ENCODE peak calls at places on chromosomes 11 and 22, in four cellular contexts. One of them, this sample, is unnamed.

GRCh38 chr11:21402274-21402673 is 732.9 kb downstream of the NELL1 start:
- DNase-seq in HuH-7: no peak
- DNase-seq in NCI-H524 treated with DMSO at 0.1 percent for 48 hours: no peak
- DNase-seq in BJ: no peak
- DNase-seq in this sample: no peak

GRCh38 chr11:69011624-69012091 is 1.4 kb downstream of the MRGPRF start:
- DNase-seq in BJ: no peak
- DNase-seq in HuH-7: no peak
- DNase-seq in NCI-H524 treated with DMSO at 0.1 percent for 48 hours: no peak
- DNase-seq in this sample: no peak

GRCh38 chr22:19980766-19981165 is 35.9 kb downstream of the ARVCF start:
- DNase-seq in HuH-7: no peak
- DNase-seq in NCI-H524 treated with DMSO at 0.1 percent for 48 hours: no peak
- DNase-seq in BJ: no peak
- DNase-seq in this sample: no peak

GRCh38 chr11:111452146-111452545 is 60.0 kb downstream of the BTG4 start:
- DNase-seq in NCI-H524 treated with DMSO at 0.1 percent for 48 hours: no peak
- DNase-seq in BJ: no peak
- DNase-seq in HuH-7: no peak
- DNase-seq in this sample: no peak

GRCh38 chr11:16669799-16670415 is 68.5 kb upstream of the C11orf58 start:
- DNase-seq in HuH-7: no peak
- DNase-seq in BJ: no peak
- DNase-seq in NCI-H524 treated with DMSO at 0.1 percent for 48 hours: no peak
- DNase-seq in this sample: no peak

GRCh38 chr11:47186076-47186936 is at the start of gene PACSIN3:
- DNase-seq in HuH-7: peak; percentile 79
- DNase-seq in NCI-H524 treated with DMSO at 0.1 percent for 48 hours: no peak
- DNase-seq in BJ: no peak
- DNase-seq in this sample: peak; percentile 72

GRCh38 chr11:130999086-130999485 is 82.8 kb upstream of the SNX19 start:
- DNase-seq in BJ: no peak
- DNase-seq in NCI-H524 treated with DMSO at 0.1 percent for 48 hours: no peak
- DNase-seq in HuH-7: no peak
- DNase-seq in this sample: no peak

GRCh38 chr11:10268746-10269487 is 25.1 kb downstream of the SBF2 start:
- DNase-seq in NCI-H524 treated with DMSO at 0.1 percent for 48 hours: no peak
- DNase-seq in BJ: no peak
- DNase-seq in HuH-7: no peak
- DNase-seq in this sample: no peak

GRCh38 chr11:79269923-79270322 is 170.9 kb downstream of the TENM4 start:
- DNase-seq in HuH-7: no peak
- DNase-seq in BJ: no peak
- DNase-seq in NCI-H524 treated with DMSO at 0.1 percent for 48 hours: no peak
- DNase-seq in this sample: peak; percentile 15

This sample was measured in HEK293T.